ENCODE peak calls at places on chromosomes 1 and 21, in six cellular contexts. H, N, S, D, J and I are unnamed samples.

GRCh38 chr1:33342041-33342723 is 21.3 kb upstream of the A3GALT2 start:
- DNase-seq in H (peak), N (peak), S (peak), D (peak), J (peak), I (peak)

GRCh38 chr1:228197555-228198147 is 10.2 kb upstream of the OBSCN start:
- DNase-seq in H (no peak), N (no peak), S (no peak), D (no peak), J (no peak), I (no peak)

GRCh38 chr1:178263341-178263740 is 169.4 kb downstream of the RASAL2 start:
- DNase-seq in H (no peak), N (no peak), S (no peak), D (no peak), J (no peak), I (no peak)

GRCh38 chr21:35284199-35284598 is 235.1 kb upstream of the RUNX1 start:
- DNase-seq in H (no peak), N (no peak), S (no peak), D (peak), J (no peak), I (no peak)

GRCh38 chr1:155458111-155458510 is 104.5 kb downstream of the ASH1L start:
- DNase-seq in H (no peak), N (no peak), S (no peak), D (no peak), J (no peak), I (no peak)

GRCh38 chr1:31712625-31713024 is 8.8 kb upstream of the COL16A1 start:
- DNase-seq in H (no peak), N (no peak), S (no peak), D (peak), J (peak), I (no peak)

GRCh38 chr1:54227836-54228435 is 28.0 kb downstream of the MRPL37 start:
- DNase-seq in H (peak), N (no peak), S (no peak), D (no peak), J (no peak), I (no peak)

GRCh38 chr1:190667914-190668313 is 190.2 kb upstream of the BRINP3 start:
- DNase-seq in H (no peak), N (no peak), S (no peak), D (no peak), J (no peak), I (no peak)

GRCh38 chr1:161019767-161020572 is 982 bp downstream of the F11R start:
- DNase-seq in H (peak), N (no peak), S (no peak), D (peak), J (peak), I (peak)

GRCh38 chr1:199301472-199301871 is 662.6 kb downstream of the PTPRC start:
- DNase-seq in H (no peak), N (no peak), S (no peak), D (no peak), J (no peak), I (no peak)

GRCh38 chr1:75472089-75472970 is 138.6 kb downstream of the SLC44A5 start:
- DNase-seq in H (no peak), N (no peak), S (no peak), D (no peak), J (no peak), I (no peak)

GRCh38 chr1:209485167-209485566 is 98.3 kb upstream of the CAMK1G start:
- DNase-seq in H (no peak), N (no peak), S (no peak), D (peak), J (peak), I (peak)

GRCh38 chr1:234638832-234639799 is 29.1 kb upstream of the IRF2BP2 start:
- DNase-seq in H (no peak), N (no peak), S (peak), D (no peak), J (no peak), I (no peak)

GRCh38 chr1:169681094-169681493 is 30.3 kb downstream of the SELL start:
- DNase-seq in H (no peak), N (peak), S (no peak), D (no peak), J (no peak), I (no peak)

GRCh38 chr1:169670836-169671235 is 40.6 kb downstream of the SELL start:
- DNase-seq in H (no peak), N (no peak), S (no peak), D (peak), J (no peak), I (no peak)

GRCh38 chr1:169680377-169681019 is 30.9 kb downstream of the SELL start:
- DNase-seq in H (no peak), N (peak), S (no peak), D (no peak), J (no peak), I (no peak)

GRCh38 chr1:169679692-169680091 is 31.7 kb downstream of the SELL start:
- DNase-seq in H (no peak), N (no peak), S (no peak), D (no peak), J (no peak), I (no peak)

GRCh38 chr1:169676001-169676400 is 35.4 kb downstream of the SELL start:
- DNase-seq in H (no peak), N (no peak), S (no peak), D (peak), J (peak), I (peak)
- H3K27ac ChIP-seq in H (no peak), N (no peak), S (no peak), D (no peak), J (no peak), I (no peak)

GRCh38 chr1:162711066-162711465 is 78.8 kb downstream of the DDR2 start:
- DNase-seq in H (no peak), N (no peak), S (no peak), D (no peak), J (no peak), I (no peak)

GRCh38 chr1:162709870-162710269 is 77.6 kb downstream of the DDR2 start:
- DNase-seq in H (no peak), N (no peak), S (no peak), D (no peak), J (no peak), I (no peak)

GRCh38 chr1:162710349-162710748 is 78.1 kb downstream of the DDR2 start:
- DNase-seq in H (no peak), N (no peak), S (no peak), D (peak), J (no peak), I (no peak)

GRCh38 chr1:162708286-162708685 is 76.0 kb downstream of the DDR2 start:
- DNase-seq in H (no peak), N (no peak), S (no peak), D (no peak), J (no peak), I (no peak)

DNA sequence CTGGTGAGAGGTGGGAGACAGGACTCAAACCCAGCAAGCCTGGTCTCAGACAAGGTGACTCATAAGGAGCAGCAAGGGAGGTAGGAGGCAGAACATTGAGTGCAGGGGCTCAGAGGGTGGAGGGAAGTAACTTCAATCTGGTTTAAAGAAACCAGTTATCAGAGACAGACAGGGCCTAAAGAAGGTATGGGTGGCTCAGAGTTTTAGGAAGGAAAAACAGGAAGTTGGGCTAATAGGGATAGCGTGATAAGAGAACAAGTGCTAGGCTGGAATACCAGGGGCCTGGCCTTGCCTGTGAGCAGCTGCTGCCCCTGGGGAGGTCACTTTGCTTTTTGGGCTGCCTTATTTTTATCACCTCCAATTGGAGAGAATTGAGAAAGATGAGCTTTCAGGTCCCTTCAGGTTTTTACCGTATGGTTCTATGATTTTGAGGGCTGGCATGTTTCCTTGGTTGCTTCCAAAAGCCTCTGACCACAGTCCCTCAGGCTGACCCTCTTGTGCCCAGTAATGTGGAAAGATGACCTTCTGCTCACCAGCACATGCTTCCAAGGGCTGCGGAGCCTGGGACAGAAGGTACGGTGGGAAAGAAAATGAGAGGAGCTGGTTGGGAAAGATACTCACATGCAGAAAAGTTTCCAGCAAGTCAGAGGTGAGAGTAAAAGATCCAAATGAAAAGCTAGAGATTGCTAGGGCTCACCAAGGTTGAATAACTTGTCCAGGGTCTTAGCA is 77.0 kb downstream of the DDR2 start:
- DNase-seq in H (no peak), N (no peak), S (no peak), D (no peak), J (no peak), I (no peak)
- TF ChIP-seq CTCF in H (no peak), N (no peak), S (no peak), D (no peak), J (no peak), I (no peak)

GRCh38 chr1:207851696-207852095 is 59.2 kb downstream of the CD34 start:
- DNase-seq in H (no peak), N (no peak), S (no peak), D (no peak), J (no peak), I (no peak)

GRCh38 chr1:207853372-207853757 is 57.6 kb downstream of the CD34 start:
- DNase-seq in H (no peak), N (no peak), S (no peak), D (peak), J (no peak), I (no peak)

GRCh38 chr1:207849016-207849415 is 61.9 kb downstream of the CD34 start:
- DNase-seq in H (no peak), N (no peak), S (no peak), D (no peak), J (no peak), I (no peak)

GRCh38 chr1:207852576-207853371 is 58.2 kb downstream of the CD34 start:
- DNase-seq in H (no peak), N (no peak), S (no peak), D (no peak), J (no peak), I (no peak)

GRCh38 chr1:207850621-207851407 is 60.1 kb downstream of the CD34 start:
- DNase-seq in H (no peak), N (no peak), S (no peak), D (no peak), J (no peak), I (no peak)
- H3K27ac ChIP-seq in H (no peak), N (no peak), S (no peak), D (no peak), J (no peak), I (no peak)

GRCh38 chr1:226863446-226863845 is 7.0 kb upstream of the PSEN2 start:
- DNase-seq in H (no peak), N (no peak), S (no peak), D (peak), J (peak), I (no peak)
- TF ChIP-seq CTCF in H (no peak), N (no peak), S (no peak), D (no peak), J (no peak), I (no peak)

GRCh38 chr21:17088500-17088899 is 424.3 kb upstream of the CXADR start:
- DNase-seq in H (no peak), N (no peak), S (no peak), D (no peak), J (no peak), I (no peak)
- H3K27ac ChIP-seq in H (no peak), N (no peak), S (no peak), D (no peak), J (no peak), I (no peak)